ENCODE peak calls at places on chromosomes 3 and 15, in seven cellular contexts. W is kidney, C is transverse colon, P is adrenal gland, I is breast epithelium, Q is lower lobe of right lung, R is heart right ventricle. K is an unnamed sample. For H3K9me3, the result is how much of the 10 kb centered on the place peaks cover.

GRCh38 chr15:73575636-73576247 is 57.4 kb downstream of the NPTN start:
- DNase-seq in Q (peak), I (peak), R (peak), W (no peak), C (no peak), P (peak), K (no peak)

GRCh38 chr3:171383206-171384018 is 76.8 kb downstream of the TNIK start:
- DNase-seq in I (peak), R (no peak), W (no peak), P (no peak), C (no peak), Q (no peak), K (no peak)

GRCh38 chr3:47482411-47482810 is 6.7 kb upstream of the SCAP start:
- DNase-seq in P (no peak), R (no peak), W (no peak), Q (no peak), I (no peak), C (no peak), K (no peak)

GRCh38 chr3:45011756-45012441 is 14.2 kb upstream of the CLEC3B start:
- DNase-seq in Q (peak), I (peak), P (peak), C (peak), W (peak), R (peak), K (no peak)

GRCh38 chr15:55590788-55591187 is 2.6 kb upstream of the PYGO1 start:
- DNase-seq in P (no peak), Q (no peak), C (no peak), W (no peak), I (no peak), R (no peak), K (no peak)

GRCh38 chr3:158732856-158733200 is 571 bp upstream of the RARRES1 start:
- DNase-seq in Q (no peak), P (no peak), C (no peak), W (no peak), I (no peak), R (no peak), K (no peak)

GRCh38 chr15:56817266-56817665 is 84.0 kb upstream of the ZNF280D start:
- DNase-seq in Q (no peak), C (no peak), P (no peak), I (no peak), R (no peak), W (no peak), K (no peak)

GRCh38 chr3:172138792-172139507 is 99.6 kb downstream of the FNDC3B start:
- DNase-seq in C (peak), Q (peak), R (no peak), P (peak), W (no peak), I (peak), K (no peak)

GRCh38 chr15:90872481-90873184 is 4.2 kb downstream of the FURIN start:
- DNase-seq in I (no peak), W (no peak), P (peak), R (no peak), C (no peak), Q (no peak), K (no peak)

GRCh38 chr3:60246361-60246760 is 1004.9 kb downstream of the FHIT start:
- DNase-seq in R (no peak), W (no peak), C (no peak), Q (no peak), P (no peak), I (no peak), K (no peak)

GRCh38 chr3:101561630-101562328 is at the start of gene TRMT10C:
- DNase-seq in Q (peak), W (peak), P (peak), I (peak), C (peak), R (peak), K (peak)

GRCh38 chr3:57331078-57331477 is 38.6 kb upstream of the ASB14 start:
- DNase-seq in Q (no peak), R (no peak), I (no peak), C (no peak), P (no peak), W (no peak), K (no peak)

GRCh38 chr3:189839576-189839975 is 208.4 kb downstream of the TP63 start:
- DNase-seq in I (no peak), R (no peak), Q (no peak), P (peak), W (no peak), C (no peak), K (no peak)

GRCh38 chr3:39147711-39148115 is 5.7 kb downstream of the CSRNP1 start:
- DNase-seq in R (no peak), W (peak), P (peak), C (peak), I (peak), Q (no peak), K (no peak)

GRCh38 chr3:40996827-40997710 is 202.2 kb upstream of the CTNNB1 start:
- DNase-seq in Q (no peak), I (no peak), C (no peak), W (no peak), R (no peak), P (no peak), K (no peak)

GRCh38 chr3:160200328-160200727 is 24.9 kb upstream of the C3orf80 start:
- DNase-seq in R (no peak), W (no peak), P (no peak), C (no peak), Q (no peak), I (no peak), K (no peak)

GRCh38 chr3:172276103-172276502 is 172.2 kb downstream of the GHSR start:
- DNase-seq in Q (no peak), I (no peak), R (no peak), P (no peak), W (no peak), C (no peak), K (no peak)

GRCh38 chr15:55588070-55588817 is at the start of gene PYGO1:
- DNase-seq in I (no peak), Q (peak), C (peak), R (peak), P (peak), W (peak), K (no peak)

GRCh38 chr3:37595784-37596180 is 265.9 kb upstream of the CTDSPL start:
- DNase-seq in P (no peak), R (no peak), C (no peak), I (no peak), Q (no peak), W (no peak), K (no peak)

GRCh38 chr15:62857411-62857853 is 185.1 kb upstream of the TPM1 start:
- DNase-seq in R (no peak), I (peak), C (no peak), Q (no peak), P (no peak), W (no peak), K (no peak)

DNA sequence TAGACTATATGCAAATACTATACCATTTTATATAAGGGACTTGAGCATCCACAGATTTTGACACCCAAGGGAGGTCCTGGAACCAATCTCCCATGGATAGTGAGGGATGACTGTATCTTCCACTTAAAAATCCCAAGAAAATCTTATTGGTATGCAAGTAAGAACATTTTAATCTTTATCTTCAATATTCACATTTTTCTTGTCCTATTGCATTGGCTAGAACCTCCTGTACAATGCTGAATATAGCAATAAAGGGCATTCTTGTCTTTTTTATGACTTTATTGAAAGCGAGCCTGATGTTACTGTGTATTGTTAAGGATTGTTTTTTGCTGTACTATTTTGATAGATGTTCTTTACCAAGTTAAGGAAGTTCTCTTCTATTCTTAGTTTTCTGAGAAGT is 36.9 kb downstream of the MYLK start:
- DNase-seq in R (no peak), C (no peak), Q (no peak), I (no peak), P (no peak), W (no peak), K (no peak)
- H3K9me3 ChIP-seq in R (under half), C (under half), Q (under half), I (under half), P (under half), W (under half), K (under half)

GRCh38 chr3:128858167-128858566 is 21.3 kb upstream of the ACAD9 start:
- DNase-seq in Q (no peak), W (no peak), I (no peak), P (no peak), R (no peak), C (no peak), K (no peak)
- H3K9me3 ChIP-seq in Q (under half), W (under half), I (half or more), P (under half), R (under half), C (under half), K (under half)

DNA sequence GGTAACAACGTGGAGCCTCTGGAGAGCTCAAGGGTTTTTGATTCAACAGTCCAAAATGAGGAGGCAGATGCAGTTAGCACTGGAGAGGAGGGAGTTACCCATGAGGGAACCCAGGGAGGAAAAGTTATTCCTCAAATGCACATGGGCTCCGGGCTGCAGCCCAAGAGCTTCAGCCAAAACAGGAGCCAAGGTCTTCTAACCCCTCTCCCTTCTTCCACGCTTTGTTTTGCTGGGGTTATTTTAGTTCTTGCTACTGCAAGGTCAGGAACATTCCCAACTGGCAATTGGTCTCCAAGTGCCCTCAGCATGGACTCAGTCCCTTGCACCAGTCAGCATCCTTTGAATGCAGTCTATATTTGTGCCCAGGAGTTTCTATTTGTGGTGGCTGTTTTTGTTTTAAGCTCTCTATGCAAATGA is 90.0 kb downstream of the TGFBR2 start:
- DNase-seq in I (no peak), W (no peak), Q (no peak), R (peak), P (peak), C (no peak), K (no peak)
- H3K9me3 ChIP-seq in I (under half), W (under half), Q (under half), R (under half), P (under half), C (under half), K (under half)

GRCh38 chr15:25061808-25062550 is 107.2 kb downstream of the SNRPN start:
- DNase-seq in I (no peak), Q (peak), C (no peak), W (peak), R (no peak), P (peak), K (no peak)
- H3K9me3 ChIP-seq in I (half or more), Q (half or more), C (half or more), W (half or more), R (half or more), P (half or more), K (half or more)

GRCh38 chr15:86555114-86555513 is 475.4 kb downstream of the AGBL1 start:
- DNase-seq in I (no peak), W (no peak), R (no peak), Q (no peak), P (no peak), C (no peak), K (no peak)

GRCh38 chr15:86558252-86558651 is 478.6 kb downstream of the AGBL1 start:
- DNase-seq in C (no peak), P (no peak), R (no peak), W (no peak), Q (no peak), I (no peak), K (no peak)

GRCh38 chr15:86555939-86556725 is 476.5 kb downstream of the AGBL1 start:
- DNase-seq in I (no peak), P (peak), R (no peak), Q (no peak), C (no peak), W (no peak), K (no peak)

GRCh38 chr15:86553116-86553515 is 473.4 kb downstream of the AGBL1 start:
- DNase-seq in W (no peak), P (no peak), R (no peak), Q (no peak), I (no peak), C (no peak), K (no peak)

GRCh38 chr15:86558678-86559077 is 479.0 kb downstream of the AGBL1 start:
- DNase-seq in W (no peak), R (no peak), Q (no peak), P (no peak), C (no peak), I (no peak), K (no peak)
- H3K9me3 ChIP-seq in W (under half), R (under half), Q (under half), P (under half), C (under half), I (under half), K (under half)

DNA sequence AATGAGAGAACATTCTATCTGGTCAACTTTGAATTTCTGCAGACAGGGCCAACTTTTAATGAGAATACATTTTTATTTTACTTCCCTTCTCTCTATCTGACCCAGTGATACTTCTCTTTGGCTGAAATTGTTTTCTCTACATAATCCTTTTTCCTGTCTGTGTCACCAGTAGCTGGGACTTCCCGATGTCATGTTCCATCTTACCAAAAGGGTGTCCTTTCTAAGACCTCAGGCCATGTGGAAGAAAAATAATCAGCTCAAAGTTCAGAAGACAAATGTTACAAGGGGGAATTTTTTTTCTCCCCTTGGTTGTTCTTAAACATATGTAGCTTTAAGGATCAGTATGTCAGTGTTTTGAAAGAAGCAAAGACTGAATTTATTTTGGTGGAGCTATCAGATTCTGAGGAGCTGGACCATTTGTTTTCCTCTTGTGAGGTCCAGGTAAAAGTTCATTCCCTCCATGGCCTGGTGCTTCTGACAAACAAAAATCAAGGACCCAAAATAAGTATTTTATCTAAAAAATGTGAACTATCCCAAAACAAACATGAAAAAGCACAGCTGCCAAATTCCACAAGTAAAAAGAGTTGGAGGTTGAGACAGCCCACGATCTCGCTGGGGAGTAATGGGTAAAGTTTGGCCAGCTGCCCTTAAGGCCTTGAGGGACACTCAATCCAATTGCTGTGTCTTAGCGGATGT is 859.4 kb upstream of the NR2F2 start:
- DNase-seq in C (no peak), P (peak), Q (no peak), W (peak), R (peak), I (no peak), K (no peak)
- H3K9me3 ChIP-seq in C (under half), P (under half), Q (under half), W (under half), R (under half), I (under half), K (under half)

DNA sequence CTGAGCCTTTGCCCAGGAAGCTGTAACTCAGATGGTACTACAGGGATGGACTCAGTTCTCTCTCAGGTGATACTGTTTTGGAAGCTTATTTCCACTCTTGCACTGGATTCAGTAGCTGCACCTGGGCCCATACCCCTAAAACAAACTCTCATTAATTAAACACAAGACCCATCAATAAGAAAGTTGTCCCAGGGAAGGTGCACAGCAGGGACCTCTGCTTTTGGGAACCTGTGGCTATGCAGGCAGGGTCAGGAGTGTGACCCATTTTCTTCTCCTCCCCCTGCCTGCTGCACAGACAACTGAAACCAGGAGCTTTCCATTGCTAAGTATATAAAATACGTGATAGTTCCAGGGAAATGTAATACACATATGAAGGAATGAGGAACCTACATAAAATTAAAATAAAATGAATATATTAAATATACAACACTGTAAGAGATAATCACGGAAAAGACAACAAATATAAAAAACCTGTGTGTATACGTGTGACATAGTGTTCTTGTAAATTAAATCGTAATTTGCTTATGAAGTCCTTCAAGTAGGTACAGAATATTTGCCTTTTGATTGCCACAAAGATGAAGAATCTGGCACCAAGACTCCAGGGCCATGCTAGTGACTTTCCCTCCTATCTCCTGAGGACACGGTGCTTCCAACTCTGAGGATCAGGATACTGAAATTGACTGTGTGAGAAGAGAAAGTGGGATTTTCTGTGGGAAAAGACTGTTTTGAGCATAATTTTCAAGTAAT is 101.6 kb upstream of the GOLGA6L6 start:
- DNase-seq in P (no peak), C (no peak), W (no peak), R (no peak), I (no peak), Q (no peak), K (no peak)
- H3K9me3 ChIP-seq in P (under half), C (under half), W (under half), R (under half), I (under half), Q (under half), K (under half)

DNA sequence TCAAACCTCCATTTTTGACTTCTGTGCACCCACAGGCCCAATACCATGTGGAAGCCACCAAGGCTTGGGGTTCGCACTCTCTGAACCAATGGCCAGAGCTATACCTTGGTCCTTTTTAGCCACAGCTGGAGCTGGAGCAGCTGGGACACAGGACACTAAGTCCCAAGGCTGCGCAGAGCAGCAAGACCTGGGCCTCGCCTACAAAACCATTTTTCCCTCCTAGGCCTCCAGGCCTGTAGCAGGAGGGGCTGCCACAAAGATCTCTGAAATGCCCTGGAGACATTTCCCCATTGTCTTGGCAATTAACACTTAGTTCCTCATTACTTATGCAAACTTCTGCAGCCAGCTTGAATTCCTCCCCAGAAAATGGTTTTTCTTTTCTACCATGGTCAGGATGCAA is 81.3 kb downstream of the ZMAT3 start:
- DNase-seq in P (no peak), W (no peak), I (no peak), Q (no peak), C (no peak), R (no peak), K (no peak)
- H3K9me3 ChIP-seq in P (under half), W (under half), I (half or more), Q (under half), C (under half), R (under half), K (under half)

GRCh38 chr15:46654993-46655392 is 1020.2 kb downstream of the SQOR start:
- DNase-seq in R (no peak), P (no peak), C (no peak), W (no peak), I (no peak), Q (no peak), K (no peak)

DNA sequence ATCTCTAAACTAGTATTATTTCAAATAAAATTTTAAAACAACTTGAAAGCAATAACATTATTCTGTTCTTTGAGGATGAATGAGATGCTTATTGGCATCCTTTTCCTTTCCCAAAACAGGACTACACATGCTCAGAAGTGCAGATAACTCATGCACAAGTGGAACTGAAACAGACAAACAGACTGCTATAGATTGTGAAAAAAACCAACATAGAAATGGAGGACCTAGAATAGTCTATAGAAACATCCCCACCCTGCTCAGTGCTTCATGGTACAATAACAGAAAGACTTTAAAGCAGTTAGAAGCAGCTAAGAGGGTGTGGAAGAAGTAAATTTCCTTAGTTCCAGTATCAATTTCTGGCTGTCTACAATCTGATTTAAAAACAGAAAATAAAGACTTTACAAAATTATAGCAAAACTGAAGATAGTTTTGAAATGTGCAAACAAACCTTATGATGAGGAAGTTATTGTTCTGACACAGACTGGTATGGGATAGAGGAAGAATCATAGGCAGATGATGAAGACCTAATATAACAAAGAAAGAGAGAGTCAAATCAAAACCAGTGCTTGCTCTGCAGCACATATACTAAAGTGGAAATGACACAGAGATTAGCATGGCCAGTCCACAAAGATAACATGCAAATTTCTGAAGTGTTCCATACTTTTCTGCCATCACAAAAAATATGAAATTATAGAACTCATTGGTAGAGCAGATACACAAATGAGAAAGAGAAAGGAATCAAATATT is 1025.4 kb downstream of the SQOR start:
- DNase-seq in P (no peak), I (no peak), R (no peak), Q (no peak), C (no peak), W (no peak), K (no peak)
- H3K9me3 ChIP-seq in P (under half), I (under half), R (under half), Q (under half), C (under half), W (under half), K (under half)

GRCh38 chr15:27176785-27177406 is 205.9 kb downstream of the GABRG3 start:
- DNase-seq in R (no peak), I (no peak), W (no peak), Q (no peak), P (no peak), C (no peak), K (no peak)
- H3K9me3 ChIP-seq in R (under half), I (under half), W (under half), Q (under half), P (under half), C (under half), K (under half)